ENCODE peak calls at places on chromosomes 2 and 18, in seven cellular contexts. T, L, V, C, K, B and O are unnamed samples.

GRCh38 chr2:151053661-151053990 is 208.0 kb downstream of the RBM43 start:
- DNase-seq in T (no peak), L (no peak), V (no peak), C (no peak), K (peak; percentile 22), B (no peak), O (no peak)

GRCh38 chr2:197078535-197078934 is 152.0 kb upstream of the PGAP1 start:
- DNase-seq in T (no peak), L (no peak), V (no peak), C (no peak), K (no peak), B (no peak), O (no peak)

GRCh38 chr2:121336528-121337294 is 51.7 kb upstream of the TFCP2L1 start:
- DNase-seq in T (no peak), L (no peak), V (no peak), C (peak; percentile 45), K (no peak), B (no peak), O (no peak)

GRCh38 chr2:204072443-204073324 is 136.1 kb downstream of the ICOS start:
- DNase-seq in T (no peak), L (no peak), V (peak; percentile 64), C (no peak), K (peak; percentile 25), B (peak; percentile 77), O (peak; percentile 34)

GRCh38 chr2:73172963-73173362 is 29.4 kb upstream of the NOTO start:
- DNase-seq in T (no peak), L (no peak), V (peak; percentile 10), C (no peak), K (no peak), B (no peak), O (no peak)

GRCh38 chr18:61664413-61665084 is 228.3 kb downstream of the RNF152 start:
- DNase-seq in T (no peak), L (no peak), V (no peak), C (no peak), K (no peak), B (no peak), O (no peak)

GRCh38 chr2:172131713-172132555 is 29.2 kb upstream of the DLX2 start:
- DNase-seq in T (no peak), L (no peak), V (no peak), C (no peak), K (no peak), B (no peak), O (no peak)

GRCh38 chr2:32623311-32623706 is 4.5 kb upstream of the TTC27 start:
- DNase-seq in T (no peak), L (no peak), V (no peak), C (no peak), K (no peak), B (no peak), O (no peak)

GRCh38 chr2:210157546-210157945 is 13.7 kb downstream of the KANSL1L start:
- DNase-seq in T (no peak), L (no peak), V (no peak), C (no peak), K (no peak), B (no peak), O (no peak)

GRCh38 chr2:39581866-39582265 is 83.9 kb upstream of the TMEM178A start:
- DNase-seq in T (no peak), L (no peak), V (no peak), C (no peak), K (no peak), B (no peak), O (no peak)

GRCh38 chr2:36587556-36587955 is 10.4 kb downstream of the FEZ2 start:
- DNase-seq in T (no peak), L (no peak), V (no peak), C (no peak), K (no peak), B (no peak), O (no peak)

GRCh38 chr2:7060602-7061435 is 143.6 kb downstream of the RNF144A start:
- DNase-seq in T (no peak), L (no peak), V (no peak), C (no peak), K (no peak), B (no peak), O (no peak)

GRCh38 chr2:17672583-17673317 is 80.9 kb downstream of the SMC6 start:
- DNase-seq in T (no peak), L (no peak), V (peak; percentile 22), C (no peak), K (peak; percentile 38), B (no peak), O (no peak)

GRCh38 chr2:9950521-9951271 is 797 bp upstream of the GRHL1 start:
- DNase-seq in T (no peak), L (peak; percentile 39), V (peak; percentile 34), C (peak; percentile 70), K (peak; percentile 47), B (peak; percentile 45), O (peak; percentile 37)

GRCh38 chr2:223522796-223523195 is 79.4 kb downstream of the SCG2 start:
- DNase-seq in T (no peak), L (no peak), V (no peak), C (no peak), K (no peak), B (no peak), O (no peak)

GRCh38 chr2:143758629-143759330 is 629.6 kb downstream of the ARHGAP15 start:
- DNase-seq in T (no peak), L (no peak), V (no peak), C (no peak), K (no peak), B (no peak), O (no peak)

GRCh38 chr2:233470007-233470687 is 96.4 kb downstream of the USP40 start:
- DNase-seq in T (peak; percentile 51), L (no peak), V (no peak), C (peak; percentile 82), K (no peak), B (no peak), O (no peak)